ENCODE peak calls at places on chromosomes 7 and 10, in eight cellular contexts. N is cortex of kidney, S is endodermal cell, P is non-pigmented ciliary epithelial cell, G is IMR-90, U is HS-5, V is lower lobe of right lung, K is GM20000. O is an unnamed sample.

GRCh38 chr7:28263622-28264266 is 83.1 kb upstream of the JAZF1 start:
- DNase-seq in N (no peak), S (no peak), P (no peak), G (no peak), U (no peak), V (no peak), K (no peak), O (no peak)

GRCh38 chr7:18702071-18702829 is 206.7 kb downstream of the HDAC9 start:
- DNase-seq in N (no peak), S (no peak), P (no peak), G (no peak), U (no peak), V (no peak), K (no peak), O (no peak)

GRCh38 chr10:127851661-127852205 is 41.0 kb downstream of the CLRN3 start:
- DNase-seq in N (no peak), S (peak; percentile 53), P (no peak), G (no peak), U (no peak), V (no peak), K (no peak), O (no peak)

GRCh38 chr7:156768698-156769472 is 124.1 kb downstream of the LMBR1 start:
- DNase-seq in N (no peak), S (peak; percentile 64), P (no peak), G (no peak), U (no peak), V (no peak), K (no peak), O (no peak)

GRCh38 chr10:30782543-30783461 is 153.2 kb upstream of the LYZL2 start:
- DNase-seq in N (no peak), S (peak; percentile 47), P (no peak), G (peak; percentile 68), U (no peak), V (no peak), K (peak; percentile 66), O (peak; percentile 45)

GRCh38 chr7:29265208-29265923 is 70.8 kb downstream of the CHN2 start:
- DNase-seq in N (no peak), S (peak; percentile 41), P (no peak), G (no peak), U (peak; percentile 33), V (no peak), K (no peak), O (peak; percentile 43)

GRCh38 chr7:137927386-137927785 is 74.5 kb downstream of the CREB3L2 start:
- DNase-seq in N (no peak), S (no peak), P (no peak), G (no peak), U (no peak), V (no peak), K (no peak), O (no peak)

GRCh38 chr7:92699560-92699959 is 109.4 kb upstream of the FAM133B start:
- DNase-seq in N (no peak), S (no peak), P (no peak), G (peak; percentile 72), U (no peak), V (no peak), K (no peak), O (peak; percentile 82)

GRCh38 chr10:50381637-50382036 is 130.3 kb upstream of the ASAH2 start:
- DNase-seq in N (no peak), S (no peak), P (no peak), G (no peak), U (no peak), V (no peak), K (no peak), O (no peak)

GRCh38 chr10:67004690-67005089 is 78.9 kb downstream of the LRRTM3 start:
- DNase-seq in N (no peak), S (no peak), P (no peak), G (no peak), U (no peak), V (no peak), K (no peak), O (no peak)

GRCh38 chr10:30591249-30591670 is 38.3 kb downstream of the LYZL2 start:
- DNase-seq in N (no peak), S (peak; percentile 83), P (no peak), G (peak; percentile 53), U (no peak), V (no peak), K (peak; percentile 42), O (peak; percentile 50)

GRCh38 chr10:30877111-30877510 is 154.6 kb downstream of the ZNF438 start:
- DNase-seq in N (no peak), S (no peak), P (no peak), G (peak; percentile 48), U (no peak), V (no peak), K (no peak), O (no peak)

GRCh38 chr10:11856678-11857077 is 33.5 kb downstream of the PROSER2 start:
- DNase-seq in N (no peak), S (no peak), P (no peak), G (no peak), U (no peak), V (no peak), K (no peak), O (no peak)

GRCh38 chr7:80210400-80210799 is 75.8 kb downstream of the GNAI1 start:
- DNase-seq in N (no peak), S (no peak), P (no peak), G (peak; percentile 33), U (no peak), V (no peak), K (no peak), O (peak; percentile 28)

GRCh38 chr10:33234779-33235178 is 99.7 kb downstream of the NRP1 start:
- DNase-seq in N (no peak), S (no peak), P (no peak), G (no peak), U (no peak), V (no peak), K (no peak), O (no peak)

O was measured in iris pigment epithelial cell.